ENCODE peak calls at places on chromosomes 12 and 14, in six cellular contexts. Z is adrenal gland, F is tibial nerve, R is K562, H is breast epithelium, C is A549. B is an unnamed sample.

GRCh38 chr14:71550367-71550766 is 381.9 kb upstream of the RGS6 start:
- DNase-seq in Z (no peak), F (no peak), H (no peak), R (no peak), C (no peak), B (no peak)

GRCh38 chr12:106918746-106919145 is 37.0 kb upstream of the TMEM263 start:
- DNase-seq in R (peak), F (no peak), C (peak), Z (no peak), H (no peak), B (no peak)

GRCh38 chr12:10537721-10538120 is 32.0 kb downstream of the EIF2S3B start:
- DNase-seq in R (no peak), C (no peak), H (no peak), F (no peak), Z (no peak), B (no peak)

GRCh38 chr14:92997343-92998061 is 74.6 kb downstream of the CHGA start:
- DNase-seq in C (no peak), Z (no peak), R (no peak), F (no peak), H (no peak), B (no peak)

GRCh38 chr12:125889742-125890141 is 824.5 kb downstream of the AACS start:
- DNase-seq in C (no peak), H (no peak), R (no peak), F (no peak), Z (no peak), B (no peak)

GRCh38 chr12:58930770-58931324 is 10.5 kb upstream of the LRIG3 start:
- DNase-seq in H (no peak), F (no peak), R (no peak), Z (no peak), C (no peak), B (no peak)

GRCh38 chr12:57481671-57482070 is 2.0 kb upstream of the ARHGAP9 start:
- DNase-seq in F (no peak), R (no peak), C (no peak), Z (no peak), H (no peak), B (no peak)

GRCh38 chr12:131282292-131283080 is 328.8 kb downstream of the ADGRD1 start:
- DNase-seq in F (no peak), C (no peak), Z (peak), H (no peak), R (no peak), B (peak)

GRCh38 chr12:71456316-71456715 is 16.7 kb downstream of the LGR5 start:
- DNase-seq in R (no peak), H (no peak), F (no peak), Z (no peak), C (no peak), B (no peak)

GRCh38 chr14:33563492-33563891 is 387.4 kb downstream of the EGLN3 start:
- DNase-seq in C (no peak), R (no peak), Z (no peak), F (no peak), H (no peak), B (no peak)

GRCh38 chr12:102120886-102121285 is 903 bp downstream of the PARPBP start:
- DNase-seq in R (peak), Z (no peak), F (no peak), H (no peak), C (peak), B (no peak)

DNA sequence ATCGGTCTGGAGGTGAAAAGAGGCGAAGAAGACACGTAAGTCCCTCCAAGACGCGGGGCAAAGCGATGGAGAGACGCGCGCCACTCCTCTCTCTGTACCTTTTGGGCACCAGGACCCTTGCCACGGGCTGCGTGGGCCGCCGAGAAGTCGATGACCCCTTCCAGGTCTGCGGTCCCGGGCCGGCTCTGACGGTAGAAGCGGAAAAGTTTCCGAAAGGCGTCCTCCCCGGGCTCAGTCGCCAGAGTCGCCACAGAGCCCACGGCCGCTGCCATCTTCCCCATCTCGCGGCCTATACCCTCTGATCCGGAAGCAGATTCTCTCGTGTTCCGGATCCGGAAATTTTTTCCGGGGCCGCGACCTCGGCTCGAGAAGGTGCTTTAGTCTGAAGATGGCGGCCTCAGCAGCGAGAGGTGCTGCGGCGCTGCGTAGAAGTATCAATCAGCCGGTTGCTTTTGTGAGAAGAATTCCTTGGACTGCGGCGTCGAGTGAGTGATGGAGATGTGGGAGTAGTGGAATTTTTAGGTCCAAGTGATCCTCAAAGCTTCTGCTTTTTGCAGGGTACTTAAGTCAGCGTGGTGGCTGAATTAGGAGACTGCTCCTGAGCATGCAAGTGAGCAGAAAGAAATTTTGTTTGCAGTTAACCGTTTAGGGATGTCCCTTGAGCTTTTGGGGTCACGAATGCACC is at the start of the genes ALKBH1 and SLIRP:
- DNase-seq in R (peak), F (peak), Z (peak), H (peak), C (peak), B (peak)
- TF ChIP-seq POLR2A in R (peak), F (peak), Z (peak), H (peak), C (peak), B (no peak)

GRCh38 chr12:52903855-52904508 is 894 bp downstream of the KRT8 start:
- DNase-seq in R (peak), H (peak), F (no peak), C (peak), Z (peak), B (peak)
- TF ChIP-seq POLR2A in R (peak), H (no peak), F (no peak), C (no peak), Z (no peak), B (no peak)

DNA sequence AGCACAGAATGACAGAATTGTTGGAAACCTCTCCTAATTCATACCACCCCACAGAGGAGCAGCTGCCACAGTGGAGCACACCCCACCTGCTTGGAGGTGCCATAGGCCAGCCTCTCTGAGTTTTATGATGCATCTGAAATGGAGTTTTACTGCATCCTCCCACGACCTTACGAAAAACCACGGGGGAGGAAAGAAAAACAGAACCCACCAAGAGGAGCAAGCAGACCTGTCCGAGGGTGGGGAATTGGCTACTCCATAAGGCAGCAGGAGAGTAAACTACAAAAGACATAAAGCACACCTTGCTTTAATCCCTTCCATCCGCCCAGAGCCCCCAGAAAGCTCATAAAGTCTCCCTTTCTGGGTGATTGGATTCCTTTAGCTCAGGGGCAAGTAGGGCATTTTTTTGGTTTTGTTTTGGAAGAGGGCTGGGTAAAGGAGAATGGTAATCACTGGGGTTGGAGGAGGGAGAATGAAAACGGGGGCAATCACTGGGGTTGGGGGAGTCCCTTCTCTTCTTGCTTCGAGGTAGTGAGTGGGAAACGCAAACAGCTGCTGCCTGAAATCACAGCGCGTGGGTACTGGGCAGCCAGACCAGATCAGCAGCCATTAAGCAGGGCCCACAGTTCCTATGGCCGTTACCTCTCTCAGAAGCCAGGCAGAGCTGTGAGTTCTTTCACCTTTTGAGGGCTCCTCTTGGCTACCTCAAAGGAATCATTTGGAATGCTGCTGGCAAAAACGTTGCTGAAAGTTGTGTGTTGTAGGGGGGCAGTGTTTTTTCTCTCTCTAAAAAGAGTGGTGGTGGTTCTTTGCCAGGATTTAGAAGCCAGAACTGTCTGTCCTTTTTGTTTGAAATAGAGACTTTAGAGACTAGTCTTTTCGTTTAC is 433.6 kb downstream of the ZFP36L1 start:
- DNase-seq in F (no peak), R (no peak), H (no peak), Z (no peak), C (no peak), B (no peak)
- TF ChIP-seq POLR2A in F (no peak), R (no peak), H (no peak), Z (no peak), C (no peak), B (no peak)

GRCh38 chr12:108629824-108630476 is 3.7 kb downstream of the SELPLG start:
- DNase-seq in R (peak), Z (no peak), H (no peak), C (peak), F (no peak), B (no peak)
- TF ChIP-seq POLR2A in R (peak), Z (no peak), H (no peak), C (no peak), F (no peak), B (no peak)

GRCh38 chr14:24133730-24134129 is 2.3 kb upstream of the PSME1 start:
- DNase-seq in Z (no peak), R (no peak), H (no peak), F (no peak), C (no peak), B (no peak)

GRCh38 chr14:24136684-24137528 is 912 bp downstream of the PSME1 start:
- DNase-seq in R (no peak), F (no peak), H (no peak), Z (no peak), C (no peak), B (no peak)

GRCh38 chr14:24137529-24138395 is 1.8 kb downstream of the PSME1 start:
- DNase-seq in H (no peak), F (no peak), R (no peak), C (no peak), Z (no peak), B (no peak)

GRCh38 chr14:24135584-24135833 is 485 bp upstream of the PSME1 start:
- DNase-seq in F (no peak), H (no peak), C (no peak), Z (no peak), R (no peak), B (no peak)

DNA sequence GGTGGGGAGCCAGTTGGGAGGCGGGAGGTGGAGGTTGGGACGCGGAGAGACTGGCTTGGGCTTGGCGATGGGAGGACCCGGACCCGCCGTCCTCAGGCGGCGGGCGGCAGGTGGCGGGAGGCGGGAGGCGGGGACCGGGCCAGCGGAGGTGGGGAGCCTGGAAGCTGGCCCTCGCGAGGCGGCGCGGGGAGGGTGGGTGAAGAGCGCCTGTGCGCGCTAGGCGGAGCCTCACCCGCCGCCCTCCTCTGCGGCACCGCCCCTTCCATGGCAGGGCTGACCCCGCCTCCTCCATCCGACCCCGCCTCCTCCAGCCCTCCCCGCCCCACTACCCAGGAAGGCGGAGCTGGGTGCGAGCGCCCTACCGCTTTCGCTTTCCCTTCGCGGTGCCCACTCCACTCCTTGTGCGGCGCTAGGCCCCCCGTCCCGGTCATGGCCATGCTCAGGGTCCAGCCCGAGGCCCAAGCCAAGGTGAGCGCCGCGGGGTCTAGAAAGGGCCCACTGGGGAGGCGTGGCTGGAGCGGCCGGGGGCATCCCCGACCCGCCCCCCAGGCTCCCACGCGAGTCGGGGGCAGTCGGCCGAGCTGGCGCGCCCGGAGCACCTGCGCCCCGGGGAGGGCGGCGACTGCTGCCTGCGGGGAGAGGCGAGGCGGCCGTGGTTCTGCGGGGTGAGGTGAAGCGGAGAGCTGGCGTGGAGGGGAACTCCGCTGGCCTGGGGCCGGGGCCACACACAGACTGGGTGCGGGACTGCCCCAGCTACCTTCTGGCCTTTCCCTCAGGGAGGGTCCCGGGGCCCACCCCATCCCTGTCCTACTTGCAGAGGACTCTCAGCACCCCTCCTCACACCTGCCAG is at the start of gene PSME1:
- DNase-seq in H (peak), F (peak), C (peak), Z (peak), R (peak), B (peak)
- TF ChIP-seq POLR2A in H (no peak), F (peak), C (peak), Z (peak), R (peak), B (peak)

GRCh38 chr14:50044040-50044651 is 72.2 kb downstream of the VCPKMT start:
- DNase-seq in Z (no peak), H (no peak), F (no peak), R (no peak), C (no peak), B (no peak)

GRCh38 chr14:50041980-50042379 is 74.4 kb downstream of the VCPKMT start:
- DNase-seq in C (no peak), F (no peak), H (no peak), Z (no peak), R (no peak), B (no peak)

GRCh38 chr14:50045837-50046236 is 70.5 kb downstream of the VCPKMT start:
- DNase-seq in R (no peak), C (no peak), F (no peak), Z (no peak), H (no peak), B (no peak)

GRCh38 chr14:50047274-50047676 is 69.1 kb downstream of the VCPKMT start:
- DNase-seq in R (no peak), F (no peak), Z (peak), C (no peak), H (no peak), B (no peak)

DNA sequence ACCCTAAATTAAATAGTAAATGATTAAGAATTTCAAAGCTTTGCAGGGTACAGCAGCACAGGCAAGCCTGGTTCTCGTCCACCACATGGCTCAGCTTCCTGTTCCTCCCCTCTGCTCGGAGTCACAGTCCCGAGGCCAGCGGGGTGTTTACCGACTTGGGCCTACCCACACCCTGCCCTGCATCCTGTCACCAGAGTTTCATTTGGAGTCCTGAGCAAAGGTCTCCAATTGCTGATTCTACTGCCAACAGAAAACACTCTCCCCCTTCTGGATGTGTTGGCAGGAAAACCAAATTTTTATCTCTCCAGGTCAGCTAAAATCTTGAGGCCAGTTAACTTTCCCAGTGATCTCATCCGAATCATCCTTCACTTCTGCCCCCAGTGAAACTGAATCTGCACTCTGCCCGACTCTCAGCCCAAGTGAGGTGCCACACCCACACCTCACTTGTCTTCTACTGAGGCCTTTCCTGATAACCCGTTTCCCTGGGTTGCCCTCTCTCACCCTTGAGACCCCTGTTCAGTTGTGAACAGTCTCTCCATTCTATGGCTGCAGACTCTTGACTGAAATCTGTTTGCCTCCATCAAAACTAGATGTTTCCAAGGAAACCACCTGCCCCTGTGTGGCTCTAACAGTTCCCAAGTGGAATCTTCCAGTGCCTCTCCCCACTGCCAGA is 71.2 kb downstream of the VCPKMT start:
- DNase-seq in C (peak), H (peak), F (peak), R (no peak), Z (peak), B (peak)
- TF ChIP-seq POLR2A in C (no peak), H (no peak), F (no peak), R (no peak), Z (peak), B (no peak)

DNA sequence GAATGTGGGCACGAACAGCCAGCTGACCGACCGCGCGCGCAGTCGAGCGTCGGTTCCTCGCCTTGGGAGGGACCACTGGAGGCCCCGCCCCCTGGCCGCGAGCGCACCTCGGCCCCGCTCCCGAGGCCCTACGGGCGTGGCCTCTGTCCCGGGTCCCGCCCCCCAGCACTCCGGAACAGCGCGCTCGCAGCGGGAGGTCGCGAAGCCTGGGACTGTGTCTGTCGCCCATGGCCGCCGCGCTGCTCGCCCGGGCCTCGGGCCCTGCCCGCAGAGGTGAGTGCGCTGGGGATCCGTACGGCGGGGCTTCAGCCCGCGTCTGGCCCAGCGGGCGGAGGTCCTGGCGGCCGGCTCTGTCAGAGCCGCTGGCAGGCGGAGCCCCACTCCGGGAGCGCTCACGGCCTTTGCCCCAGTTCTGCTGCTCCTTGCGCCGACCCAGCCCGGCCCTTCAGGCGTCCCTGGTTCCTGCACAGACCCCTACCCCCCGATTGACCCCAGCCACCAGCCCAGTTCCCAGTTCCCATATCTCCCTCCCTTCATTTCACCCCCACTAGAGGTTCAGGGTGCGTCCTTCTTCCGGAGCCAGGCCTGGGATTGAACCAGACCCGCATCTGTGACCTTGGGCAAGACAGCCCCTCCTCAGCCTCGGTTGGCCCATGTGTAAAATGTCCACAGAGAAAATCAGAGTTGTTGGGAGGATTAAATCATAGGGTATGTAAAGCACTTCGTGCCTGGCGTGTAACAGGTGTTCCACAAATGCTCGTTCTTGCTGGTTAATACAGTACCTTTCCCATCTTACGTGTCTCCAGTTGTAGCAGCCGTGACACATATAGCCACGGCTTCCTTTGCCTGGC is at the start of gene ACADS:
- DNase-seq in Z (peak), R (peak), H (peak), F (peak), C (peak), B (peak)
- TF ChIP-seq POLR2A in Z (peak), R (peak), H (no peak), F (no peak), C (peak), B (no peak)

GRCh38 chr14:75523771-75524171 is 1.5 kb downstream of the BATF start:
- DNase-seq in F (peak), Z (no peak), R (no peak), C (no peak), H (no peak), B (no peak)

GRCh38 chr14:75520852-75521251 is 1.4 kb upstream of the BATF start:
- DNase-seq in Z (no peak), H (no peak), R (no peak), C (no peak), F (no peak), B (no peak)

GRCh38 chr14:75521415-75522199 is 662 bp upstream of the BATF start:
- DNase-seq in R (no peak), C (no peak), H (no peak), F (no peak), Z (no peak), B (no peak)

GRCh38 chr14:75522919-75523318 is 650 bp downstream of the BATF start:
- DNase-seq in C (no peak), F (no peak), Z (no peak), R (no peak), H (no peak), B (no peak)

GRCh38 chr14:75522224-75522764 is at the start of gene BATF:
- DNase-seq in C (no peak), R (no peak), F (peak), H (no peak), Z (no peak), B (no peak)
- TF ChIP-seq POLR2A in C (no peak), R (no peak), F (no peak), H (peak), Z (no peak), B (no peak)

B was measured in testis.